ENCODE peak calls at places on chromosomes 7 and 10, in seven cellular contexts. X is IMR-90, E is H9, J is H1, R is mesendoderm, C is mesenchymal stem cell, O is trophoblast cell. Z is an unnamed sample.

GRCh38 chr10:30284860-30285594 is 64.1 kb downstream of the MTPAP start:
- DNase-seq in X (no peak), C (peak), E (no peak), R (peak), J (no peak), O (peak), Z (no peak)

GRCh38 chr10:70932415-70933196 is 44.2 kb upstream of the PCBD1 start:
- DNase-seq in E (no peak), J (no peak), C (peak), R (no peak), O (no peak), X (no peak), Z (no peak)

GRCh38 chr10:101967713-101968112 is 88.3 kb downstream of the ARMH3 start:
- DNase-seq in R (no peak), J (no peak), C (no peak), X (peak), E (no peak), O (peak), Z (no peak)

GRCh38 chr10:104680467-104681401 is 39.6 kb downstream of the SORCS3 start:
- DNase-seq in E (peak), O (no peak), J (peak), R (peak), X (no peak), C (no peak), Z (peak)

GRCh38 chr10:47241256-47241655 is 58.7 kb upstream of the GDF10 start:
- DNase-seq in C (no peak), E (peak), J (peak), X (no peak), R (peak), O (no peak), Z (no peak)

GRCh38 chr10:60444494-60445064 is 54.9 kb upstream of the ANK3 start:
- DNase-seq in X (peak), E (no peak), R (no peak), C (no peak), J (no peak), O (peak), Z (peak)

GRCh38 chr10:112953075-112953501 is 3.0 kb downstream of the TCF7L2 start:
- DNase-seq in X (peak), E (no peak), J (no peak), C (peak), O (peak), R (peak), Z (no peak)

GRCh38 chr10:70048309-70048708 is 4.3 kb upstream of the MACROH2A2 start:
- DNase-seq in C (no peak), X (no peak), E (no peak), J (no peak), R (no peak), O (no peak), Z (no peak)

GRCh38 chr10:124527996-124528395 is 66.4 kb downstream of the LHPP start:
- DNase-seq in E (no peak), J (no peak), O (no peak), C (no peak), X (no peak), R (no peak), Z (no peak)

GRCh38 chr7:30263090-30263710 is 21.2 kb upstream of the ZNRF2 start:
- DNase-seq in J (no peak), R (no peak), E (no peak), O (no peak), C (no peak), X (no peak), Z (no peak)

GRCh38 chr7:157515342-157516041 is 178.7 kb downstream of the DNAJB6 start:
- DNase-seq in J (no peak), O (no peak), E (no peak), C (no peak), X (no peak), R (peak), Z (no peak)

GRCh38 chr7:141668853-141669252 is 33.1 kb downstream of the DENND11 start:
- DNase-seq in O (no peak), X (no peak), R (no peak), E (no peak), J (no peak), C (no peak), Z (no peak)

GRCh38 chr7:17849504-17849903 is 90.8 kb downstream of the SNX13 start:
- DNase-seq in E (no peak), R (peak), J (no peak), C (peak), X (peak), O (no peak), Z (no peak)

GRCh38 chr7:69225544-69225943 is 372.7 kb upstream of the AUTS2 start:
- DNase-seq in C (no peak), E (no peak), J (no peak), R (no peak), X (no peak), O (no peak), Z (no peak)
- H2BK5ac ChIP-seq in C (no peak), E (no peak), J (no peak), R (no peak), X (no peak), O (no peak), Z (no peak)

GRCh38 chr7:132102942-132103341 is 473.3 kb downstream of the PLXNA4 start:
- DNase-seq in R (no peak), X (no peak), O (no peak), E (no peak), J (no peak), C (no peak), Z (no peak)
- H3K4me2 ChIP-seq in R (no peak), X (no peak), O (no peak), E (no peak), J (no peak), C (no peak), Z (no peak)

GRCh38 chr10:86024555-86025001 is 342.0 kb downstream of the GRID1 start:
- DNase-seq in R (peak), X (no peak), E (no peak), O (no peak), J (no peak), C (no peak), Z (no peak)

GRCh38 chr10:86025509-86025908 is 341.1 kb downstream of the GRID1 start:
- DNase-seq in J (no peak), X (no peak), R (no peak), C (no peak), O (no peak), E (no peak), Z (no peak)

GRCh38 chr10:86030312-86030711 is 336.3 kb downstream of the GRID1 start:
- DNase-seq in R (no peak), O (no peak), J (no peak), E (no peak), X (no peak), C (no peak), Z (no peak)

GRCh38 chr10:86023931-86024554 is 342.6 kb downstream of the GRID1 start:
- DNase-seq in E (no peak), R (peak), X (no peak), C (no peak), O (no peak), J (no peak), Z (no peak)

DNA sequence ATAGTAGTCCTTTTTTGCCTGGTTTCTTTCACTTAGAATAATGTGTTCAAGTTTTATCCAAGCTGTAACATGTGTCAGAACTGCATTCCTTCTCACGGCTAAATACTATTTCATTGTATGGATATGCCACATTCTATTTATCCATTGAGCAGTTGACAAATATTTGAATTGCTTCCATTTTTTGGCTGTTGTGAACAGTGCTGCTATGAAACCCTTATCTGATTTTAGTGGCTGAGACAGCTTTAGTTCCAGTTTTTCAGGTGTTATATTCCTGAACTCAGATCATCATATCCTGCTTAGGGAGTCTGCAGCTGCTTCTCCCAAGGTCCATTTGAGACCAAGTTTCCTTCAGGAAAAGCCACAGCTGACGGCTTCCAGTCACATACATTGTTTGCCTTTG is 339.2 kb downstream of the GRID1 start:
- DNase-seq in O (peak), E (no peak), X (no peak), J (no peak), C (no peak), R (no peak), Z (no peak)
- H2BK5ac ChIP-seq in O (no peak), E (no peak), X (no peak), J (no peak), C (no peak), R (no peak), Z (no peak)

DNA sequence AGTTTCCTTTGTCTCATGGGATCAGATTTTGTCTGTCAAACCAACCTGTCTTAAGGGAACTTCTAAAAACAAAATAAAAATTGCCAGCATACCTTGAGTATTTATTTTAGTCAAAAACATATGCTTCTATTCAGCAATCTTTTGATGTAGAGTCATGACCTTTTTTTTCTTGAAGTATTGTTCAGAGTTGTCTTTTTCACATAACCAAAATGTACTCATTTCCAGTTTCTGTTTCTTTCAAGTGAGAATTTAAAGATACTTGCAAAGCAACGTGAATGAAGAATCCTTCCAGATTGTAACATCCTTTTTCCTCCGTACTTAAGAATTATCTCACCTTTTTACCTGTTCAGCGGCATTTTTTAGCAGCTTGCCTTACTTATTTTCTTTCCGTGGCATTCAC is 37.8 kb downstream of the GNAI1 start:
- DNase-seq in X (no peak), J (no peak), R (no peak), O (peak), C (no peak), E (no peak), Z (no peak)
- H3K4me2 ChIP-seq in X (no peak), J (no peak), R (no peak), O (no peak), C (no peak), E (no peak), Z (no peak)

DNA sequence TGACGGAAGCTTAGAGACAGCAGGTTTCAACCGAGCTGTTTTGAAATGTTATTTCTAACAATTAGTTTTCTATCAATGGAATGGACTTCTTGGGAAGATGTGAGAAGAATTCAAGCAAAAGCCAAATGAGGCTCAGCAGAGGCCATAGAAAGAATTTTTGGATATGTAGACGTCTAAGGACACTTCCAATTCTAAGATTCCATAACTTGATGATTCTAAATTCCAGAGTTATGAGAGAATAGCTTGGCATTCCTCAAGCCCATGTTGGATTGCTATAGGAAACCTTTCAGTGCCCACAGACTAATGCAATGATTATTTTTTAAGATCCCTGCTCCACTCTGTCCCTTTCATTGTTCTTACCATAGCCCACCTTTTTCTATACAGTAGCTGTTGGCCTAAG is 77.2 kb upstream of the PALS2 start:
- DNase-seq in O (peak), X (no peak), J (no peak), R (no peak), C (no peak), E (no peak), Z (no peak)
- H2BK5ac ChIP-seq in O (no peak), X (no peak), J (no peak), R (no peak), C (no peak), E (no peak), Z (no peak)

GRCh38 chr7:50284296-50284695 is 20.2 kb upstream of the IKZF1 start:
- DNase-seq in R (no peak), O (no peak), C (no peak), X (no peak), E (no peak), J (no peak), Z (no peak)

GRCh38 chr7:50285259-50285658 is 19.3 kb upstream of the IKZF1 start:
- DNase-seq in J (no peak), O (no peak), C (no peak), X (no peak), R (no peak), E (no peak), Z (no peak)

GRCh38 chr7:50292165-50292757 is 12.3 kb upstream of the IKZF1 start:
- DNase-seq in R (no peak), O (no peak), E (no peak), X (no peak), J (no peak), C (no peak), Z (no peak)

GRCh38 chr7:50283206-50283605 is 21.3 kb upstream of the IKZF1 start:
- DNase-seq in C (no peak), X (no peak), O (peak), R (no peak), E (no peak), J (no peak), Z (no peak)

GRCh38 chr7:50287121-50287520 is 17.4 kb upstream of the IKZF1 start:
- DNase-seq in C (no peak), R (no peak), E (no peak), X (no peak), J (no peak), O (no peak), Z (no peak)
- H3K4me2 ChIP-seq in C (no peak), R (no peak), E (no peak), X (no peak), J (no peak), O (no peak), Z (no peak)

GRCh38 chr10:99656199-99657064 is 2.9 kb upstream of the ENTPD7 start:
- DNase-seq in O (peak), C (no peak), E (no peak), R (no peak), J (no peak), X (no peak), Z (no peak)

GRCh38 chr10:99654791-99655190 is 4.5 kb upstream of the ENTPD7 start:
- DNase-seq in O (peak), E (no peak), J (no peak), R (no peak), X (no peak), C (no peak), Z (no peak)

GRCh38 chr10:99654390-99654789 is 4.9 kb upstream of the ENTPD7 start:
- DNase-seq in C (no peak), X (no peak), E (no peak), R (no peak), J (no peak), O (peak), Z (no peak)

GRCh38 chr10:99648717-99649116 is 10.6 kb upstream of the ENTPD7 start:
- DNase-seq in R (no peak), E (no peak), J (no peak), X (no peak), C (no peak), O (no peak), Z (no peak)

GRCh38 chr10:99652800-99653390 is 6.4 kb upstream of the ENTPD7 start:
- DNase-seq in C (no peak), J (no peak), X (no peak), O (no peak), E (no peak), R (no peak), Z (no peak)
- H2BK5ac ChIP-seq in C (no peak), J (no peak), X (no peak), O (no peak), E (no peak), R (no peak), Z (no peak)